ENCODE peak calls at places on chromosomes 5 and 9, in seven cellular contexts. H, K, V, N, A, W and D are unnamed samples.

GRCh38 chr9:95516221-95516735 is 493 bp downstream of the PTCH1 start:
- DNase-seq in H (no peak), K (no peak), V (no peak), N (no peak), A (no peak), W (no peak), D (peak; percentile 28)

GRCh38 chr5:83549681-83550080 is 78.1 kb downstream of the VCAN start:
- DNase-seq in H (no peak), K (no peak), V (no peak), N (no peak), A (no peak), W (peak; percentile 65), D (no peak)

GRCh38 chr5:124677376-124677998 is 69.0 kb downstream of the ZNF608 start:
- DNase-seq in H (no peak), K (no peak), V (peak; percentile 40), N (no peak), A (no peak), W (peak; percentile 69), D (no peak)

GRCh38 chr9:123425261-123425821 is 69.3 kb downstream of the CRB2 start:
- DNase-seq in H (no peak), K (no peak), V (no peak), N (no peak), A (no peak), W (no peak), D (no peak)

GRCh38 chr9:32783168-32783891 is at the start of gene TMEM215:
- DNase-seq in H (no peak), K (no peak), V (no peak), N (no peak), A (no peak), W (no peak), D (peak; percentile 68)

GRCh38 chr5:34038430-34038829 is 4.6 kb downstream of the C1QTNF3 start:
- DNase-seq in H (no peak), K (no peak), V (no peak), N (no peak), A (no peak), W (no peak), D (no peak)

GRCh38 chr5:115770466-115770865 is 46.0 kb downstream of the CDO1 start:
- DNase-seq in H (no peak), K (no peak), V (no peak), N (peak; percentile 9), A (no peak), W (peak; percentile 7), D (no peak)

GRCh38 chr5:120454094-120454798 is 9.9 kb upstream of the PRR16 start:
- DNase-seq in H (peak; percentile 23), K (no peak), V (peak; percentile 11), N (no peak), A (no peak), W (peak; percentile 64), D (no peak)

GRCh38 chr5:12805165-12805698 is 901.0 kb upstream of the CTNND2 start:
- DNase-seq in H (no peak), K (no peak), V (no peak), N (no peak), A (no peak), W (no peak), D (no peak)

GRCh38 chr9:71783120-71783523 is 14.8 kb upstream of the CEMIP2 start:
- DNase-seq in H (no peak), K (no peak), V (peak; percentile 6), N (peak; percentile 54), A (no peak), W (no peak), D (no peak)

GRCh38 chr9:26863074-26863473 is 29.5 kb downstream of the CAAP1 start:
- DNase-seq in H (no peak), K (no peak), V (no peak), N (no peak), A (no peak), W (peak; percentile 15), D (no peak)

GRCh38 chr5:124909734-124910133 is 163.3 kb upstream of the ZNF608 start:
- DNase-seq in H (no peak), K (no peak), V (no peak), N (no peak), A (no peak), W (no peak), D (no peak)

GRCh38 chr5:137098663-137099062 is 400.5 kb downstream of the SPOCK1 start:
- DNase-seq in H (no peak), K (no peak), V (no peak), N (no peak), A (no peak), W (no peak), D (no peak)

GRCh38 chr5:24788829-24789509 is 144.2 kb upstream of the CDH10 start:
- DNase-seq in H (no peak), K (no peak), V (no peak), N (no peak), A (no peak), W (peak; percentile 55), D (no peak)

GRCh38 chr5:612498-613424 is 621 bp downstream of the CEP72 start:
- DNase-seq in H (no peak), K (peak; percentile 45), V (no peak), N (no peak), A (no peak), W (peak; percentile 13), D (no peak)

GRCh38 chr9:35254237-35254636 is 92.4 kb downstream of the UNC13B start:
- DNase-seq in H (no peak), K (no peak), V (no peak), N (no peak), A (no peak), W (no peak), D (no peak)

GRCh38 chr9:134415026-134415425 is 88.8 kb downstream of the RXRA start:
- DNase-seq in H (no peak), K (no peak), V (no peak), N (no peak), A (no peak), W (no peak), D (no peak)

GRCh38 chr5:98309785-98310566 is 463.5 kb upstream of the RGMB start:
- DNase-seq in H (peak; percentile 83), K (peak; percentile 5), V (peak; percentile 12), N (no peak), A (no peak), W (peak; percentile 81), D (peak; percentile 1)

GRCh38 chr5:76082790-76083554 is at the start of gene SV2C:
- DNase-seq in H (no peak), K (peak; percentile 60), V (no peak), N (peak; percentile 36), A (no peak), W (no peak), D (peak; percentile 43)

GRCh38 chr5:132464155-132464939 is 26.2 kb downstream of the IRF1 start:
- DNase-seq in H (no peak), K (no peak), V (no peak), N (peak; percentile 64), A (peak; percentile 18), W (peak; percentile 45), D (no peak)

GRCh38 chr5:179905144-179905526 is 2.6 kb downstream of the TBC1D9B start:
- DNase-seq in H (no peak), K (no peak), V (no peak), N (no peak), A (no peak), W (no peak), D (no peak)

GRCh38 chr5:71475788-71476384 is 20.4 kb downstream of the BDP1 start:
- DNase-seq in H (no peak), K (peak; percentile 52), V (no peak), N (no peak), A (no peak), W (peak; percentile 17), D (no peak)

DNA sequence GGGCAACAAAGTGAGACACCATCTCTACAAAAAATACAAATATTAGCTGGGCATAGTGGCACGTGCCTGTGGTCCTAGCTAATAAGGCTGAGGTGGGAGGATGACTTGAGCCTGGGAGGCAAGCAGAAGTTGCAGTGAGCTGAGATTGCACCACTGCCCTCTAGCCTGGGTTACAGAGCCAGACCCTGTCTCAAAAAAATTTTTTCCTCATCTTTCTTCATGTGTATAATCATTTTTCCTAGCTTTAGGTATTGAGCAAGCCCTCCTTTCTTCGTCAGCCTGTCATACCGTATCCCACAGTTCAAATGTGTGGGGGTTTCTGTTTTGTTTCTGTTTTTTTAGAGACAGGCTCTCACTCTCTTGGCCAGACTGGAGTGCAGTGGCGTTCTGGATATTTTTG is 41.3 kb downstream of the EHMT1 start:
- DNase-seq in H (no peak), K (no peak), V (no peak), N (no peak), A (no peak), W (peak; percentile 71), D (no peak)
- TF ChIP-seq CTCF in H (no peak), K (no peak), V (no peak), N (no peak), A (no peak), W (no peak), D (no peak)

DNA sequence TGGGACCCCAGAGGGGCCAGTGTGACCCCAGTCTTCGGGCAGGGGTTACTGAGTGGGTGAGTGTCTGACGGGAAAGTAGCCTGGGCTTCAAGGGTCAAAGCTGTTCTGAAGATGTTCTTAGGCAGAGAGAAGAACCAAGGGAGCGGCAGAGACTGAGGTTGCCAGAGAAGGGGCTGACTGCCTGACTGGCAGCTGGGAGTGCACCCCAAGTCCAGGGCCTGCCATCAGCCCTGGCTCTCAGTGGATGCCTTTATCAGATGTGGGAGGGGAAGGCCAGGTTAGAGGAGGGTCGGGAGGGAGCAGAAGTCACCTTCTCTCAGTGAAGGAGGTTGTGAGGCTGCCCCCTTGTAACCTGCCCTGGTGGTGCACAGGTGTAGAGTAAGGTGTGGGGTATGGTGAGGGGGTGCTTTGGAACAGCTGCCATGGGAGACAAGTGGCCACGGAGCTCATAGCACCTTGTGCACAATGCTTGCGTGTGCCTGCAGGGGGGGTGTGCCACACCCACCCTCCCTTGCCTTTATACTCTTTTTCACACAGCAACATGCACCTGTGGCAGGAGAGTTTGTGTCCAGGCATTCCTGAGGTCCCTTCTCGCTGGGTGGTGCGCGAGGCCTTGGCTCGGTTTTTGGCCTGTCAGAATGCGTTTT is 18.9 kb downstream of the RALGPS1 start:
- DNase-seq in H (no peak), K (no peak), V (no peak), N (no peak), A (no peak), W (no peak), D (no peak)
- TF ChIP-seq CTCF in H (no peak), K (no peak), V (no peak), N (no peak), A (no peak), W (no peak), D (no peak)

DNA sequence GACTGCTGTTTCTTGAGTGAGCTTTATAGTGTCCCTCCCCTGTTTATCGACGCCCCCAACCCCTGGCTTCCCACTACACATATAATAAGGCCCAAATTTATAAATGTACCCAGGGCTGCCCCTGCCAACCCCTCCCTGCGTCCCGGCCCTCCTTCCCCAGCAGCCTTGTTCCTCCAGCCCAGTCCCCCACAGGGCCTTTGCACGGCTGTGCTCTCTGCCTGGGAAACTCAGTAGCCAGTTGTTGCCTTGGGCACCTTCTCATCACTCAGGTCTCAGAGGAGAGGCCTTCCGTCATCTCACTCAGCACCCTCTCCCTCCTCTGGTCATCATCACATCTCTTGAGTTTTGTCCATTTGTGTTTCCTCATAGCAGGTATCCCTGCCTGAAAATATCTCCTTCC is 15.8 kb upstream of the UNC5A start:
- DNase-seq in H (no peak), K (no peak), V (no peak), N (no peak), A (no peak), W (no peak), D (no peak)
- TF ChIP-seq CTCF in H (no peak), K (no peak), V (no peak), N (no peak), A (no peak), W (no peak), D (no peak)

DNA sequence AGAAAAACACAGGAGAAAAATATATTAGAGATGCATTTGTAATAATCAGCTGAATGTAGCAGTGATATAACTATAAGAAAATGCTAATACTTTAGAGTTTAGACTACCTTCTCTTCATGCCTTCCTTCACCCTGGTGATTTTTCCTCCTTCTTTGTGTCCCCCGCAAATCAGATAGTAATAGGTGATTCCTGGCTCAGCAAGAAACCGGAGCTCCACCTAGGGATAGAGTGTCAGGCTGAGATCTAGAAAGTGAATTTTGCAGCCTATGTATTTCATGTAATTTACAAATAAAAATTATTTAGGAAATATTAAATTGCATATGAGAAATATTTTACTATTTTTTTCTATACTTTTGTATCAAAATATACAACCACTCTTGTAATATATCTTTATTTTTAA is 109.8 kb upstream of the ST8SIA4 start:
- DNase-seq in H (no peak), K (no peak), V (no peak), N (no peak), A (no peak), W (no peak), D (no peak)
- TF ChIP-seq CTCF in H (no peak), K (peak; percentile 29), V (no peak), N (no peak), A (no peak), W (no peak), D (no peak)